ENCODE peak calls at places on chromosomes 7 and 10, in six cellular contexts. One of them, this sample, is unnamed.

GRCh38 chr7:46814516-46815250 is 767.2 kb downstream of the TNS3 start:
- DNase-seq in CD8-positive, alpha-beta T cell: no peak
- DNase-seq in caudate nucleus: no peak
- DNase-seq in activated CD8-positive, alpha-beta memory T cell treated with anti-CD3 and anti-CD28 coated beads, Interleukin-2, amount 50 U/mL, for 48 hours: no peak
- DNase-seq in stimulated activated naive B cell treated with anti-CD40 and anti-IgM and Interleukin-4, amounts not matched to agents 10 μg/mL and 1 μg/mL and 100 μg/mL, for 72 hours: no peak
- DNase-seq in lower leg skin: no peak
- DNase-seq in this sample: no peak

GRCh38 chr7:1713502-1714484 is 43.7 kb downstream of the ELFN1 start:
- DNase-seq in CD8-positive, alpha-beta T cell: no peak
- DNase-seq in caudate nucleus: no peak
- DNase-seq in activated CD8-positive, alpha-beta memory T cell treated with anti-CD3 and anti-CD28 coated beads, Interleukin-2, amount 50 U/mL, for 48 hours: no peak
- DNase-seq in stimulated activated naive B cell treated with anti-CD40 and anti-IgM and Interleukin-4, amounts not matched to agents 10 μg/mL and 1 μg/mL and 100 μg/mL, for 72 hours: no peak
- DNase-seq in lower leg skin: no peak
- DNase-seq in this sample: no peak

GRCh38 chr7:114627231-114627630 is 212.6 kb downstream of the FOXP2 start:
- DNase-seq in CD8-positive, alpha-beta T cell: no peak
- DNase-seq in caudate nucleus: no peak
- DNase-seq in activated CD8-positive, alpha-beta memory T cell treated with anti-CD3 and anti-CD28 coated beads, Interleukin-2, amount 50 U/mL, for 48 hours: no peak
- DNase-seq in stimulated activated naive B cell treated with anti-CD40 and anti-IgM and Interleukin-4, amounts not matched to agents 10 μg/mL and 1 μg/mL and 100 μg/mL, for 72 hours: no peak
- DNase-seq in lower leg skin: no peak
- DNase-seq in this sample: no peak

GRCh38 chr10:22476601-22477364 is 131.5 kb downstream of the SPAG6 start:
- DNase-seq in CD8-positive, alpha-beta T cell: no peak
- DNase-seq in caudate nucleus: no peak
- DNase-seq in activated CD8-positive, alpha-beta memory T cell treated with anti-CD3 and anti-CD28 coated beads, Interleukin-2, amount 50 U/mL, for 48 hours: no peak
- DNase-seq in stimulated activated naive B cell treated with anti-CD40 and anti-IgM and Interleukin-4, amounts not matched to agents 10 μg/mL and 1 μg/mL and 100 μg/mL, for 72 hours: no peak
- DNase-seq in lower leg skin: no peak
- DNase-seq in this sample: no peak

GRCh38 chr10:2839081-2839725 is 228.1 kb upstream of the PFKP start:
- DNase-seq in CD8-positive, alpha-beta T cell: no peak
- DNase-seq in caudate nucleus: no peak
- DNase-seq in activated CD8-positive, alpha-beta memory T cell treated with anti-CD3 and anti-CD28 coated beads, Interleukin-2, amount 50 U/mL, for 48 hours: peak; percentile 63
- DNase-seq in stimulated activated naive B cell treated with anti-CD40 and anti-IgM and Interleukin-4, amounts not matched to agents 10 μg/mL and 1 μg/mL and 100 μg/mL, for 72 hours: peak; percentile 8
- DNase-seq in lower leg skin: no peak
- DNase-seq in this sample: peak; percentile 24

GRCh38 chr7:2734084-2734601 is 46.1 kb downstream of the AMZ1 start:
- DNase-seq in CD8-positive, alpha-beta T cell: no peak
- DNase-seq in caudate nucleus: no peak
- DNase-seq in activated CD8-positive, alpha-beta memory T cell treated with anti-CD3 and anti-CD28 coated beads, Interleukin-2, amount 50 U/mL, for 48 hours: no peak
- DNase-seq in stimulated activated naive B cell treated with anti-CD40 and anti-IgM and Interleukin-4, amounts not matched to agents 10 μg/mL and 1 μg/mL and 100 μg/mL, for 72 hours: no peak
- DNase-seq in lower leg skin: no peak
- DNase-seq in this sample: no peak

GRCh38 chr10:15038416-15038815 is 5.3 kb upstream of the OLAH start:
- DNase-seq in CD8-positive, alpha-beta T cell: no peak
- DNase-seq in caudate nucleus: no peak
- DNase-seq in activated CD8-positive, alpha-beta memory T cell treated with anti-CD3 and anti-CD28 coated beads, Interleukin-2, amount 50 U/mL, for 48 hours: no peak
- DNase-seq in stimulated activated naive B cell treated with anti-CD40 and anti-IgM and Interleukin-4, amounts not matched to agents 10 μg/mL and 1 μg/mL and 100 μg/mL, for 72 hours: no peak
- DNase-seq in lower leg skin: no peak
- DNase-seq in this sample: no peak

GRCh38 chr10:42734537-42734936 is 48.1 kb upstream of the BMS1 start:
- DNase-seq in CD8-positive, alpha-beta T cell: no peak
- DNase-seq in caudate nucleus: no peak
- DNase-seq in activated CD8-positive, alpha-beta memory T cell treated with anti-CD3 and anti-CD28 coated beads, Interleukin-2, amount 50 U/mL, for 48 hours: no peak
- DNase-seq in stimulated activated naive B cell treated with anti-CD40 and anti-IgM and Interleukin-4, amounts not matched to agents 10 μg/mL and 1 μg/mL and 100 μg/mL, for 72 hours: no peak
- DNase-seq in lower leg skin: no peak
- DNase-seq in this sample: no peak

GRCh38 chr10:7988985-7989384 is 65.5 kb upstream of the GATA3 start:
- DNase-seq in CD8-positive, alpha-beta T cell: no peak
- DNase-seq in caudate nucleus: no peak
- DNase-seq in activated CD8-positive, alpha-beta memory T cell treated with anti-CD3 and anti-CD28 coated beads, Interleukin-2, amount 50 U/mL, for 48 hours: no peak
- DNase-seq in stimulated activated naive B cell treated with anti-CD40 and anti-IgM and Interleukin-4, amounts not matched to agents 10 μg/mL and 1 μg/mL and 100 μg/mL, for 72 hours: no peak
- DNase-seq in lower leg skin: no peak
- DNase-seq in this sample: peak; percentile 22

GRCh38 chr10:14102056-14102455 is 228.7 kb downstream of the FRMD4A start:
- DNase-seq in CD8-positive, alpha-beta T cell: no peak
- DNase-seq in caudate nucleus: no peak
- DNase-seq in activated CD8-positive, alpha-beta memory T cell treated with anti-CD3 and anti-CD28 coated beads, Interleukin-2, amount 50 U/mL, for 48 hours: no peak
- DNase-seq in stimulated activated naive B cell treated with anti-CD40 and anti-IgM and Interleukin-4, amounts not matched to agents 10 μg/mL and 1 μg/mL and 100 μg/mL, for 72 hours: no peak
- DNase-seq in lower leg skin: no peak
- DNase-seq in this sample: no peak

GRCh38 chr7:84196007-84196551 is 1.5 kb upstream of the SEMA3A start:
- DNase-seq in CD8-positive, alpha-beta T cell: no peak
- DNase-seq in caudate nucleus: no peak
- DNase-seq in activated CD8-positive, alpha-beta memory T cell treated with anti-CD3 and anti-CD28 coated beads, Interleukin-2, amount 50 U/mL, for 48 hours: no peak
- DNase-seq in stimulated activated naive B cell treated with anti-CD40 and anti-IgM and Interleukin-4, amounts not matched to agents 10 μg/mL and 1 μg/mL and 100 μg/mL, for 72 hours: no peak
- DNase-seq in lower leg skin: no peak
- DNase-seq in this sample: no peak

GRCh38 chr10:14384096-14384730 is 53.5 kb upstream of the FRMD4A start:
- DNase-seq in CD8-positive, alpha-beta T cell: no peak
- DNase-seq in caudate nucleus: no peak
- DNase-seq in activated CD8-positive, alpha-beta memory T cell treated with anti-CD3 and anti-CD28 coated beads, Interleukin-2, amount 50 U/mL, for 48 hours: no peak
- DNase-seq in stimulated activated naive B cell treated with anti-CD40 and anti-IgM and Interleukin-4, amounts not matched to agents 10 μg/mL and 1 μg/mL and 100 μg/mL, for 72 hours: no peak
- DNase-seq in lower leg skin: no peak
- DNase-seq in this sample: no peak

GRCh38 chr10:86367339-86367951 is 850 bp upstream of the GRID1 start:
- DNase-seq in CD8-positive, alpha-beta T cell: no peak
- DNase-seq in caudate nucleus: no peak
- DNase-seq in activated CD8-positive, alpha-beta memory T cell treated with anti-CD3 and anti-CD28 coated beads, Interleukin-2, amount 50 U/mL, for 48 hours: no peak
- DNase-seq in stimulated activated naive B cell treated with anti-CD40 and anti-IgM and Interleukin-4, amounts not matched to agents 10 μg/mL and 1 μg/mL and 100 μg/mL, for 72 hours: no peak
- DNase-seq in lower leg skin: no peak
- DNase-seq in this sample: no peak

GRCh38 chr10:63672491-63672890 is 151.3 kb downstream of the REEP3 start:
- DNase-seq in CD8-positive, alpha-beta T cell: no peak
- DNase-seq in caudate nucleus: no peak
- DNase-seq in activated CD8-positive, alpha-beta memory T cell treated with anti-CD3 and anti-CD28 coated beads, Interleukin-2, amount 50 U/mL, for 48 hours: no peak
- DNase-seq in stimulated activated naive B cell treated with anti-CD40 and anti-IgM and Interleukin-4, amounts not matched to agents 10 μg/mL and 1 μg/mL and 100 μg/mL, for 72 hours: no peak
- DNase-seq in lower leg skin: no peak
- DNase-seq in this sample: no peak

GRCh38 chr7:157208758-157209413 is 70.2 kb downstream of the UBE3C start:
- DNase-seq in CD8-positive, alpha-beta T cell: no peak
- DNase-seq in caudate nucleus: no peak
- DNase-seq in activated CD8-positive, alpha-beta memory T cell treated with anti-CD3 and anti-CD28 coated beads, Interleukin-2, amount 50 U/mL, for 48 hours: no peak
- DNase-seq in stimulated activated naive B cell treated with anti-CD40 and anti-IgM and Interleukin-4, amounts not matched to agents 10 μg/mL and 1 μg/mL and 100 μg/mL, for 72 hours: no peak
- DNase-seq in lower leg skin: no peak
- DNase-seq in this sample: no peak

This sample was measured in OCI-LY7.